ENCODE peak calls at places on chromosomes 4 and X, in four cellular contexts. O, V, L and W are unnamed samples.

GRCh38 chr4:80173387-80173786 is 23.9 kb upstream of the PRDM8 start:
- DNase-seq in O (no peak), V (peak), L (peak), W (peak)

GRCh38 chr4:91914176-91914804 is 389.5 kb upstream of the GRID2 start:
- DNase-seq in L (no peak), O (no peak), V (no peak), W (no peak)

GRCh38 chr4:156837625-156838345 is 133.8 kb downstream of the PDGFC start:
- DNase-seq in L (no peak), O (no peak), V (no peak), W (no peak)

GRCh38 chr4:102663073-102663472 is 97.7 kb downstream of the MANBA start:
- DNase-seq in L (no peak), V (no peak), O (no peak), W (no peak)

GRCh38 chr4:61149278-61149677 is 50.8 kb upstream of the ADGRL3 start:
- DNase-seq in L (no peak), O (no peak), V (no peak), W (no peak)

GRCh38 chrX:133810925-133811324 is 174.5 kb downstream of the GPC3 start:
- DNase-seq in L (no peak), O (no peak), V (no peak), W (no peak)

GRCh38 chr4:184100297-184100885 is 117.3 kb downstream of the ENPP6 start:
- DNase-seq in O (peak), V (no peak), L (peak), W (no peak)

GRCh38 chrX:23008431-23009099 is 8.8 kb downstream of the DDX53 start:
- DNase-seq in O (no peak), V (no peak), L (no peak), W (no peak)

GRCh38 chr4:152663203-152664066 is 16.4 kb downstream of the TMEM154 start:
- DNase-seq in L (no peak), V (peak), O (no peak), W (peak)

GRCh38 chrX:22748093-22748999 is 251.4 kb upstream of the DDX53 start:
- DNase-seq in O (peak), L (peak), V (no peak), W (peak)

GRCh38 chrX:11239230-11239629 is 54.0 kb upstream of the AMELX start:
- DNase-seq in V (peak), L (no peak), O (no peak), W (peak)

GRCh38 chr4:6122496-6122895 is 77.9 kb downstream of the JAKMIP1 start:
- DNase-seq in L (no peak), V (no peak), O (no peak), W (no peak)

GRCh38 chrX:48920713-48921104 is 1.9 kb upstream of the PIM2 start:
- DNase-seq in L (no peak), V (no peak), O (no peak), W (no peak)

GRCh38 chrX:46376246-46376885 is 168.9 kb downstream of the ZNF674 start:
- DNase-seq in V (no peak), L (peak), O (no peak), W (no peak)

GRCh38 chrX:154710309-154710708 is 40.6 kb downstream of the GAB3 start:
- DNase-seq in L (no peak), O (no peak), V (no peak), W (no peak)
- TF ChIP-seq CTCF in L (no peak), O (no peak), V (no peak), W (no peak)

GRCh38 chr4:173195708-173196107 is 27.1 kb downstream of the GALNT7 start:
- DNase-seq in V (no peak), O (no peak), L (no peak), W (no peak)

GRCh38 chr4:173191623-173192041 is 23.0 kb downstream of the GALNT7 start:
- DNase-seq in L (no peak), O (no peak), V (no peak), W (no peak)

GRCh38 chr4:173195132-173195531 is 26.5 kb downstream of the GALNT7 start:
- DNase-seq in V (no peak), O (no peak), L (no peak), W (no peak)

GRCh38 chr4:173194175-173194574 is 25.6 kb downstream of the GALNT7 start:
- DNase-seq in O (no peak), V (no peak), L (no peak), W (no peak)

DNA sequence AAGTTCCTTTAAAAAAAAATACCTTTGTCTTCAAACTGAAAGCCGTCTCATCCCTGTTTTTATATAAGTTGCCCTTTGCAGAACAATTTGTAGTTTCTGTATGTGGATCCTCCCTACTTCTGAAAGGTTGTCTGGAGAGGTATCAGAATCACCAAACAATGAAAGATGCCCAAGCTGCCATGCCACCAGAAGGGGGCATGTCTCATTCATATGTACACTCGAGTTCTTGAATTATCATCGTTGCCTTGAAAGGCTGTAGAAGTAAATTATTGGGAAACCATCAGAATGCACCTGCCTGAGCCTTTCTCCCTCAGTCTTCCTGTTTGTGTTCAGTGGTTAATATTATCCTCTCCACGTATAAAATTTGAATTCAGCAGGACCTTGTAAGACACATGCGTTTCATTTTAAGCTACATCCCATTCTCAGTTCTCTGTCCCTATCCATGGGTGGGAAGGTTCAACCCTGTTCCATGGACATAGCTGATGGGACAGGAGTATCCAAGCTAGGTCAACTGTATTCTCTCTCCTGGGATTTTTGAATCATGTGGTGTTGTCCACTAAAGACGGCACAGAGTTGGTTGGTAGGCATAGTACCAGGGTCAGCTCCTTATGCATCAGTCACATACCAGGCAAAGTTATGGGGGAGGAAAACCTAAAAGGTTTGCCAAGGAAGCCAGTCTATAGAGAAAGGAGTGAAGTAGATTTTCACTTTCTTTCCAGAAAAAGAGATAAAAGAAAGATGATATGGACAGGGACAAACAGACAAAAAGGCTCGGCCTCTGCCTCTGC is 24.0 kb downstream of the GALNT7 start:
- DNase-seq in V (no peak), O (no peak), L (no peak), W (no peak)
- TF ChIP-seq CTCF in V (peak), O (no peak), L (peak), W (no peak)

DNA sequence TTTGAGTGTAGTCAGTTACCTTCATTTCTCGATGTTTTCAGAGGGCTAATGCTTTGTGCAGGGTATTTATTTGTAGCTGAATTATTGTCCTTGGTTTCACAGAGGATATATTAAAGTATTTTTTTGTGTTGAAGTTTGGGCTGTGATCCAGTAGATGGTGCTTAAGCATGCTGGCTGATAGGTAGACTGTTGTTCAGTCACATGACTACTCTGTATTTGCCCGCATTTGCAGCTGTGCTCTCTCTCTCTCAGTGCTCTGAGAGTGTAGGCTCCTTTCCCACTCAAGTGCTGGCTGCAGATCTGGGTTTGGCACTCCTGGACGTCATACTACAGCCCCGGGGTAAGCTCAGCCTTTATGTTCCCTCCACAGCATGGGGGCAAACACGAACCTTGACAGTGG is 21.7 kb downstream of the RAB40AL start:
- DNase-seq in V (no peak), O (no peak), L (no peak), W (no peak)
- TF ChIP-seq CTCF in V (no peak), O (no peak), L (no peak), W (no peak)

DNA sequence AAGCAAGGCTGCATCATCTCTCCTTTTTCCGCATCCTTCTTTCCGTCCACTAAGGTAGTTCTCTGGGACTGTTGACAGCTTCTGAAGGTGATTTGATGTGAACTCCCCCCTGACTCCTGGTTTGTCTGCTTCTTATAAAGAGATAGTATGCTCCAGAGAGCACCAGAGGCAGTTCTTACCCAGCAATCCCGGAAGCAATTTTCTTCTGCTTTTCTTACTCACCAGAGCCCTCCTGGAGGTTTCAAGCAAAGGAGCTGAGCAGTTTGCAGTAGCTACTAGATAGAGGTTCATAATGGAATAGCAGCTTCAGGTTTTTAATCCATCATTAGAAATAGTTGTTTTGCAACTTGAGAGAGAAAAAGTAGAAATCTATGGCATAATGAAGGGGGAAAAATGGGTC is 151.1 kb downstream of the PALLD start:
- DNase-seq in L (no peak), O (no peak), V (no peak), W (no peak)
- TF ChIP-seq CTCF in L (no peak), O (no peak), V (no peak), W (no peak)

DNA sequence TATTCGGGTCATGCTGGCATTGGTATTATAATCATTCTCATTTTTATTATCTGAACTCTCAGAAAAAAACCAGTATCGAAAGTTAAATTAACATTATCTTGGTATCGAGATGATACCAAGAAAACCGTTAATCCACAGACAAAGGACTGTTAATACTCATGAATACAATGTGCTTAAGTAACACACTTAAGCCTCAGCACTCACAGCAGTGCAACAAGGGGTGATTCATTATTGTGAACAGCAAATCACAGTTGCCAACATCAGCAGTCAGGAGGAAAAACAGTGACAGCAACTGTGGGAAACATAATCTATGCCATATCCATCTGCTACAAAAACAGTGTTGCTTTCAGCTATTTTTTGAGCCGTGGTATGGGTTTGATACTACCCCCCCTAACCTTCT is 211.0 kb upstream of the ATOH1 start:
- DNase-seq in L (no peak), O (no peak), V (no peak), W (no peak)
- TF ChIP-seq CTCF in L (no peak), O (no peak), V (no peak), W (no peak)

GRCh38 chr4:77795339-77795738 is 23.8 kb downstream of the CNOT6L start:
- DNase-seq in O (no peak), L (no peak), V (no peak), W (no peak)
- TF ChIP-seq CTCF in O (no peak), L (no peak), V (no peak), W (no peak)

GRCh38 chrX:150213481-150214030 is 149.6 kb upstream of the MAMLD1 start:
- DNase-seq in L (no peak), O (no peak), V (no peak), W (no peak)

GRCh38 chrX:150216716-150217115 is 146.4 kb upstream of the MAMLD1 start:
- DNase-seq in V (no peak), O (no peak), L (no peak), W (no peak)

GRCh38 chrX:150207733-150208132 is 155.4 kb upstream of the MAMLD1 start:
- DNase-seq in V (no peak), L (no peak), O (no peak), W (no peak)

GRCh38 chrX:150211988-150212387 is 151.1 kb upstream of the MAMLD1 start:
- DNase-seq in L (no peak), O (no peak), V (no peak), W (no peak)

GRCh38 chrX:150212672-150213480 is 150.2 kb upstream of the MAMLD1 start:
- DNase-seq in O (peak), V (no peak), L (no peak), W (no peak)
- TF ChIP-seq CTCF in O (no peak), V (no peak), L (no peak), W (no peak)

DNA sequence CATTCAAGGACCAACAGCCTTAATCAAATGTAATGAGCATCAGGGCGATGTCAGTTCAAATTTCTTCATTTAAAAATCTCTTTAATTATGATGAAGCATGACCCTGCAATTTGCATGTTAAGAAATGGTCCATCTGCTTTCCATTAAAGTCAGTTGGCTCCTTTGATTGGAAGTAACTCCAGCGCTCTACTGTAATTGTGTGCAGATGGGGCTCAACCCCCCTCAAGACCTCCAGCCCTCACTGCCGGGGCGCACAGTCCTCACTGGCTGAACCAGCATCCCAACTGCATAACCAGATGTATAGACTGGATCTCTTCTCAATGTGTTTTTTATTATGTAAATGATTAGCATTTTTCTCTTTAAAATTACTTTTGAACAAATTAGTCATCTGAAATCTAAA is 126.9 kb downstream of the VCX3B start:
- DNase-seq in L (no peak), O (no peak), V (no peak), W (no peak)
- TF ChIP-seq CTCF in L (no peak), O (no peak), V (no peak), W (no peak)

GRCh38 chrX:86171366-86171765 is 23.1 kb downstream of the DACH2 start:
- DNase-seq in O (no peak), L (no peak), V (no peak), W (no peak)
- TF ChIP-seq CTCF in O (no peak), L (no peak), V (peak), W (peak)